ENCODE peak calls at places on chromosomes 7 and 10, in five cellular contexts. L is colonic mucosa, M is esophagus squamous epithelium, Z is cardiac muscle cell, R is A549. P is an unnamed sample. For H3K4me1, the result is how much of the 10 kb centered on the place peaks cover.

GRCh38 chr10:69439813-69440506 is 11.3 kb upstream of the TSPAN15 start:
- DNase-seq in Z (peak), M (no peak), L (no peak), R (peak), P (no peak)

GRCh38 chr7:107167483-107168232 is 1.1 kb upstream of the HBP1 start:
- DNase-seq in M (no peak), R (peak), Z (peak), L (peak), P (peak)

GRCh38 chr7:8035647-8036518 is 67.3 kb downstream of the GLCCI1 start:
- DNase-seq in L (no peak), M (no peak), R (peak), Z (peak), P (no peak)

GRCh38 chr10:78981257-78981969 is 87.4 kb upstream of the ZMIZ1 start:
- DNase-seq in M (no peak), Z (no peak), L (no peak), R (no peak), P (no peak)

GRCh38 chr10:107806006-107806405 is 641.5 kb upstream of the SORCS1 start:
- DNase-seq in Z (no peak), L (no peak), R (no peak), M (no peak), P (no peak)

GRCh38 chr7:105015631-105015965 is 1.6 kb downstream of the KMT2E start:
- DNase-seq in M (no peak), Z (peak), L (peak), R (no peak), P (peak)

GRCh38 chr7:70618020-70618551 is 513.9 kb upstream of the GALNT17 start:
- DNase-seq in R (no peak), M (no peak), Z (no peak), L (no peak), P (no peak)

GRCh38 chr7:87784424-87784823 is 91.7 kb downstream of the SLC25A40 start:
- DNase-seq in M (no peak), Z (no peak), R (no peak), L (no peak), P (no peak)

GRCh38 chr7:148794476-148794875 is 89.6 kb downstream of the EZH2 start:
- DNase-seq in M (no peak), Z (no peak), L (no peak), R (no peak), P (no peak)

GRCh38 chr7:155345490-155345889 is 47.8 kb downstream of the INSIG1 start:
- DNase-seq in M (no peak), L (no peak), R (no peak), Z (no peak), P (no peak)

GRCh38 chr10:7291487-7292113 is 119.2 kb downstream of the SFMBT2 start:
- DNase-seq in L (no peak), R (peak), M (no peak), Z (no peak), P (no peak)

GRCh38 chr10:251982-252582 is 116.8 kb downstream of the ZMYND11 start:
- DNase-seq in M (no peak), Z (no peak), L (no peak), R (no peak), P (no peak)

GRCh38 chr10:124736491-124737136 is 7.6 kb downstream of the FAM53B start:
- DNase-seq in R (peak), M (no peak), L (peak), Z (peak), P (no peak)

GRCh38 chr10:13448216-13448615 is 80.6 kb downstream of the BEND7 start:
- DNase-seq in Z (no peak), M (no peak), L (no peak), R (no peak), P (no peak)

GRCh38 chr7:40546616-40547501 is 412.1 kb downstream of the SUGCT start:
- DNase-seq in Z (no peak), L (no peak), R (peak), M (no peak), P (no peak)

GRCh38 chr10:125209591-125210373 is 49.4 kb upstream of the CTBP2 start:
- DNase-seq in R (no peak), L (no peak), Z (no peak), M (no peak), P (no peak)

GRCh38 chr7:152711444-152711944 is 35.6 kb upstream of the XRCC2 start:
- DNase-seq in M (no peak), L (no peak), Z (no peak), R (no peak), P (no peak)

GRCh38 chr10:33006342-33006887 is 48.4 kb upstream of the ITGB1 start:
- DNase-seq in L (no peak), M (no peak), Z (no peak), R (peak), P (no peak)

GRCh38 chr10:131081386-131081785 is 230.1 kb downstream of the TCERG1L start:
- DNase-seq in Z (no peak), M (no peak), R (no peak), L (no peak), P (no peak)

GRCh38 chr7:65438593-65438992 is 64.9 kb downstream of the ZNF92 start:
- DNase-seq in L (no peak), Z (no peak), R (no peak), M (no peak), P (no peak)

GRCh38 chr10:1377756-1378397 is 321.7 kb downstream of the WDR37 start:
- DNase-seq in Z (no peak), M (no peak), L (peak), R (no peak), P (no peak)

GRCh38 chr7:3558410-3558809 is 257.4 kb downstream of the SDK1 start:
- DNase-seq in Z (no peak), L (no peak), R (no peak), M (no peak), P (no peak)

GRCh38 chr7:4694653-4695335 is 12.7 kb downstream of the FOXK1 start:
- DNase-seq in L (no peak), M (no peak), Z (no peak), R (no peak), P (no peak)

GRCh38 chr7:559396-559705 is 39.7 kb upstream of the PDGFA start:
- DNase-seq in Z (no peak), L (no peak), R (no peak), M (no peak), P (no peak)

GRCh38 chr10:60299961-60300883 is 89.5 kb downstream of the ANK3 start:
- DNase-seq in M (no peak), L (no peak), R (no peak), Z (peak), P (no peak)

GRCh38 chr7:112505495-112505894 is 24.7 kb downstream of the LSMEM1 start:
- DNase-seq in R (no peak), L (no peak), Z (peak), M (no peak), P (no peak)

GRCh38 chr7:26216044-26216443 is 14.5 kb downstream of the CBX3 start:
- DNase-seq in L (no peak), Z (no peak), R (no peak), M (no peak), P (no peak)

GRCh38 chr10:133070402-133070801 is 17.3 kb upstream of the ADGRA1 start:
- DNase-seq in M (no peak), Z (no peak), L (no peak), R (no peak), P (no peak)

GRCh38 chr7:874036-874749 is 2.2 kb upstream of the GET4 start:
- DNase-seq in Z (peak), L (no peak), R (no peak), M (no peak), P (no peak)

GRCh38 chr10:46304671-46305429 is 18.1 kb downstream of the ANTXRL start:
- DNase-seq in R (no peak), L (no peak), Z (no peak), M (no peak), P (no peak)

GRCh38 chr10:47289921-47290320 is 10.1 kb upstream of the GDF10 start:
- DNase-seq in Z (no peak), R (no peak), M (no peak), L (no peak), P (no peak)

GRCh38 chr7:2116086-2116810 is 116.5 kb downstream of the MAD1L1 start:
- DNase-seq in Z (no peak), R (no peak), M (no peak), L (no peak), P (no peak)

GRCh38 chr7:102169651-102170416 is 116.8 kb upstream of the SH2B2 start:
- DNase-seq in Z (no peak), M (no peak), L (no peak), R (no peak), P (no peak)

GRCh38 chr10:31697271-31698168 is 231.1 kb downstream of the ARHGAP12 start:
- DNase-seq in L (peak), Z (no peak), M (peak), R (no peak), P (no peak)

GRCh38 chr10:31694929-31695837 is 233.4 kb downstream of the ARHGAP12 start:
- DNase-seq in Z (no peak), M (no peak), L (no peak), R (no peak), P (no peak)

GRCh38 chr10:31701546-31701945 is 227.1 kb downstream of the ARHGAP12 start:
- DNase-seq in M (no peak), R (no peak), Z (no peak), L (no peak), P (no peak)

GRCh38 chr10:31700222-31700621 is 228.4 kb downstream of the ARHGAP12 start:
- DNase-seq in M (no peak), Z (no peak), L (no peak), R (no peak), P (no peak)

GRCh38 chr10:31698169-31698890 is 230.3 kb downstream of the ARHGAP12 start:
- DNase-seq in M (no peak), L (peak), Z (no peak), R (no peak), P (no peak)
- H3K4me1 ChIP-seq in M (under half), L (under half), Z (under half), R (under half), P (under half)

DNA sequence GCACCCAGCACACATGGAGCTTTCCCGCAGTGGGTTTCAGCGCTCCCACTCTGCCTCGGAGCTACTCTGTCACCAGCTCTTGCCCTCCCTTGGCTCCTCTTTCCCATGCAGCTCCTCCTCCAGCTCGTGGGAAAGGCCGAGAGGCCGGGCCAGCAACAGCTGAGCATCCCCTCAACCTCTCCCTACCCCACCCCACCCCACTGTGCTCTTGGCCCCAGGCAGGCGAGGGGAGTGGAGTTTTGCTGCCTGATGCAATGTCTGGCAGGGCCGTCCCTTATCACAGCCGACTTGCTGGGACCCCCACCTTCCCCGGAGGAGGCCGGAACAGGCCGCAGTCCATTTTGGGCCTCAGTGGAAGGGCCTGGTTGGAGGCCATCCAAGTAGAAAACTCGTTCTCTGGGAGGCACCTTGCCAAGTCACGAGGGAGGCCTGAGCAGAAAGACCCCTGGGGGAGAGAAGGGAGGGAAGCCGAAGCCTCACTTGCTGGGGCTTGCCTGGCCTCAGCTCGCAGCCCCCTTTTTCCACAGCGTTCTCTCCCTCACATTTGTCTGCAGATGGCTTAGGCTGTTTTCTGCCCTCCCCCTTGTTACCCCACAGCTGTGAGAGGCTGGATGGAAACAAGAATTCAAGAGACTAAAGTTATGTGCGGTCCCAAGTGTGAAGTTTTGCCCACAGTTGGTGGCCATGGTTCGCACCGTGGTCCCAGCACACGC is 35.3 kb downstream of the CHST3 start:
- DNase-seq in R (no peak), Z (no peak), M (no peak), L (peak), P (no peak)
- H3K27ac ChIP-seq in R (peak), Z (peak), M (peak), L (peak), P (no peak)

GRCh38 chr7:99381664-99382075 is 7.1 kb downstream of the ARPC1B start:
- DNase-seq in L (no peak), Z (no peak), R (no peak), M (no peak), P (no peak)
- H3K4me1 ChIP-seq in L (under half), Z (under half), R (under half), M (under half), P (half or more)

GRCh38 chr10:89224697-89225443 is 17.8 kb upstream of the CH25H start:
- DNase-seq in M (no peak), Z (no peak), R (no peak), L (no peak), P (no peak)

GRCh38 chr10:89216056-89216455 is 8.9 kb upstream of the CH25H start:
- DNase-seq in R (no peak), Z (no peak), M (no peak), L (no peak), P (no peak)

GRCh38 chr10:89217057-89217990 is 10.2 kb upstream of the CH25H start:
- DNase-seq in M (no peak), R (peak), L (peak), Z (peak), P (peak)

GRCh38 chr10:89219512-89220218 is 12.5 kb upstream of the CH25H start:
- DNase-seq in L (no peak), Z (no peak), R (no peak), M (no peak), P (no peak)

DNA sequence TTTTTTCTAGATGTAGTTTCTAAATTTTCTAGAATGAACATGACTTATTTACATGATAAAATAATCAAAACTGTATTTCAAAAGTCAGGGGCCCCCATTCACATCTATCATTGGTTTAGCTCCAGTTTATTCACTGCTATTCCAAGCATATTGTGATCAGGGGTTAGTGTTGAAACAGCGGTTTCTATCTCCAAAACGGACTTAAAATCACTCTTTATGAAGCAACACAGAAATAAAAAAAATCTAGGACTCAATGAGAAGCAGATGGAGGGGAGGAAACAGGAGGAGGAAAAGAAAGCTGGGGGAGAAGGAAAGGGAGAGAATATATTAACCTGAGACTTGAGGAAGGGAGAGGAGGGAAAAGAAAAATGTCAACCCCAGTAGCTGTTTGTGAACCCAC is 14.8 kb upstream of the CH25H start:
- DNase-seq in M (no peak), Z (no peak), L (no peak), R (no peak), P (no peak)
- H3K27ac ChIP-seq in M (no peak), Z (no peak), L (no peak), R (no peak), P (no peak)

GRCh38 chr10:97498841-97499560 is at the start of gene UBTD1:
- DNase-seq in Z (peak), R (peak), M (no peak), L (peak), P (peak)
- H3K4me1 ChIP-seq in Z (under half), R (under half), M (under half), L (under half), P (under half)

GRCh38 chr7:156473476-156474240 is 166.9 kb upstream of the RNF32 start:
- DNase-seq in Z (peak), L (peak), R (peak), M (no peak), P (no peak)

GRCh38 chr7:156474241-156474743 is 166.3 kb upstream of the RNF32 start:
- DNase-seq in R (peak), L (no peak), M (no peak), Z (no peak), P (no peak)

GRCh38 chr7:156475179-156475578 is 165.4 kb upstream of the RNF32 start:
- DNase-seq in R (no peak), M (no peak), Z (no peak), L (no peak), P (no peak)

GRCh38 chr7:156478486-156478885 is 162.1 kb upstream of the RNF32 start:
- DNase-seq in L (no peak), R (no peak), M (no peak), Z (no peak), P (no peak)

DNA sequence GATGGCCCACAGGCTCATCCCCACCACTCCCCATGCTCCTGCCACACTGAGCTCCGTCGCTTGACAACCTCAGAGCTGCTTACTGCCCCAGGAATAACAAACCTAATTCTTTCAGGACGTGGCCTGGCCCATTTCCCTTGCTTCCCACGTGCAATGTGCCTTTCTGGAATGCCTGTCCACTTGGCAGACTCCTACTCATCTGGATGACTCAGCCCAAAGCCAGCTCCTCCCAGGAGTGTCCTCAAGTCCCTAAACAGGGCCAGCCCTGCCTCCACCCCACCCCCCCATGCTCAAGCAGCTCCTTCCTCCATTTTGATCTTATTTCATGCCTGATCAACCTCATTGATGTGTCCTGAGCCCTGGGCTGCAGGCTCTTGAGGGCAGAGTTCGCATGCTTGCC is 164.9 kb upstream of the RNF32 start:
- DNase-seq in R (peak), L (no peak), M (no peak), Z (no peak), P (no peak)
- H3K27ac ChIP-seq in R (no peak), L (no peak), M (no peak), Z (no peak), P (no peak)